ENCODE peak calls at places on chromosomes 7 and 10, in nine cellular contexts. E is fibroblast of mammary gland, C is HCT116, Y is WERI-Rb-1, Z is A673, L is suprapubic skin, I is BJ, U is astrocyte of the spinal cord, X is uterus. O is an unnamed sample.

GRCh38 chr10:366186-366585 is 230.9 kb downstream of the ZMYND11 start:
- DNase-seq in E (no peak), C (no peak), Y (no peak), Z (no peak), L (no peak), I (no peak), U (no peak), X (no peak), O (no peak)

GRCh38 chr10:3892440-3893101 is 107.6 kb upstream of the KLF6 start:
- DNase-seq in E (no peak), C (no peak), Y (no peak), Z (no peak), L (no peak), I (no peak), U (no peak), X (no peak), O (no peak)

GRCh38 chr10:80163741-80164341 is 31.3 kb downstream of the PLAC9 start:
- DNase-seq in E (peak), C (no peak), Y (no peak), Z (no peak), L (no peak), I (peak), U (peak), X (no peak), O (no peak)

GRCh38 chr7:52143219-52143618 is 826.6 kb upstream of the COBL start:
- DNase-seq in E (no peak), C (no peak), Y (no peak), Z (no peak), L (no peak), I (no peak), U (no peak), X (no peak), O (no peak)

GRCh38 chr7:36546331-36546730 is 156.7 kb downstream of the ANLN start:
- DNase-seq in E (no peak), C (no peak), Y (no peak), Z (no peak), L (no peak), I (no peak), U (no peak), X (no peak), O (no peak)

GRCh38 chr10:44378626-44379025 is 6.3 kb downstream of the CXCL12 start:
- DNase-seq in E (no peak), C (no peak), Y (no peak), Z (no peak), L (no peak), I (no peak), U (no peak), X (no peak), O (no peak)

GRCh38 chr10:76035010-76035727 is 603.7 kb downstream of the LRMDA start:
- DNase-seq in E (no peak), C (no peak), Y (no peak), Z (no peak), L (no peak), I (no peak), U (no peak), X (no peak), O (no peak)

GRCh38 chr10:32050145-32050544 is 6.1 kb downstream of the KIF5B start:
- DNase-seq in E (no peak), C (no peak), Y (no peak), Z (no peak), L (no peak), I (no peak), U (no peak), X (no peak), O (no peak)

GRCh38 chr10:90769946-90770841 is 87.6 kb downstream of the HTR7 start:
- DNase-seq in E (no peak), C (no peak), Y (no peak), Z (no peak), L (no peak), I (no peak), U (no peak), X (no peak), O (no peak)

GRCh38 chr10:4243651-4244050 is 458.6 kb upstream of the KLF6 start:
- DNase-seq in E (peak), C (peak), Y (no peak), Z (peak), L (no peak), I (peak), U (peak), X (no peak), O (peak)

GRCh38 chr7:143503261-143503660 is 25.6 kb downstream of the TAS2R41 start:
- DNase-seq in E (no peak), C (no peak), Y (no peak), Z (peak), L (no peak), I (no peak), U (no peak), X (no peak), O (no peak)

GRCh38 chr7:139548302-139549028 is 25.0 kb downstream of the CLEC2L start:
- DNase-seq in E (no peak), C (no peak), Y (no peak), Z (no peak), L (peak), I (no peak), U (no peak), X (no peak), O (no peak)

GRCh38 chr10:72730462-72730861 is 38.5 kb downstream of the MCU start:
- DNase-seq in E (peak), C (no peak), Y (no peak), Z (no peak), L (no peak), I (peak), U (no peak), X (no peak), O (no peak)

GRCh38 chr7:26583094-26583493 is 281.3 kb downstream of the SKAP2 start:
- DNase-seq in E (no peak), C (no peak), Y (no peak), Z (no peak), L (no peak), I (no peak), U (no peak), X (no peak), O (no peak)

GRCh38 chr10:24722676-24723385 is 856 bp downstream of the ARHGAP21 start:
- DNase-seq in E (peak), C (no peak), Y (peak), Z (peak), L (no peak), I (no peak), U (peak), X (peak), O (no peak)

GRCh38 chr10:71039551-71039950 is 151.2 kb upstream of the PCBD1 start:
- DNase-seq in E (no peak), C (no peak), Y (no peak), Z (no peak), L (no peak), I (no peak), U (no peak), X (no peak), O (no peak)

GRCh38 chr10:77887631-77888355 is 38.8 kb downstream of the DLG5 start:
- DNase-seq in E (no peak), C (no peak), Y (no peak), Z (peak), L (no peak), I (no peak), U (no peak), X (no peak), O (no peak)

GRCh38 chr7:158321056-158321700 is 266.4 kb downstream of the PTPRN2 start:
- DNase-seq in E (no peak), C (no peak), Y (no peak), Z (no peak), L (no peak), I (no peak), U (no peak), X (no peak), O (no peak)

GRCh38 chr7:155190608-155191536 is 106.8 kb upstream of the INSIG1 start:
- DNase-seq in E (no peak), C (no peak), Y (peak), Z (peak), L (no peak), I (no peak), U (no peak), X (peak), O (no peak)

GRCh38 chr7:637826-638225 is 88.7 kb upstream of the DNAAF5 start:
- DNase-seq in E (no peak), C (no peak), Y (no peak), Z (no peak), L (no peak), I (no peak), U (no peak), X (no peak), O (no peak)

GRCh38 chr7:25216837-25217236 is 11.4 kb downstream of the NPVF start:
- DNase-seq in E (peak), C (peak), Y (no peak), Z (peak), L (no peak), I (peak), U (peak), X (no peak), O (peak)

GRCh38 chr7:36633377-36633776 is 90.9 kb downstream of the AOAH start:
- DNase-seq in E (no peak), C (no peak), Y (no peak), Z (no peak), L (no peak), I (no peak), U (no peak), X (no peak), O (no peak)

GRCh38 chr7:155897758-155898386 is 85.6 kb upstream of the SHH start:
- DNase-seq in E (no peak), C (no peak), Y (no peak), Z (no peak), L (peak), I (no peak), U (no peak), X (no peak), O (no peak)

GRCh38 chr7:121027761-121028681 is 39.5 kb downstream of the CPED1 start:
- DNase-seq in E (peak), C (no peak), Y (no peak), Z (no peak), L (no peak), I (no peak), U (no peak), X (no peak), O (no peak)

GRCh38 chr10:22321156-22321711 is 335 bp downstream of the BMI1 start:
- DNase-seq in E (peak), C (no peak), Y (peak), Z (peak), L (peak), I (no peak), U (peak), X (peak), O (no peak)

GRCh38 chr7:7595451-7595850 is 28.8 kb downstream of the MIOS start:
- DNase-seq in E (peak), C (peak), Y (no peak), Z (peak), L (no peak), I (no peak), U (peak), X (no peak), O (peak)

GRCh38 chr10:22252286-22252800 is 34.5 kb upstream of the EBLN1 start:
- DNase-seq in E (peak), C (no peak), Y (peak), Z (peak), L (no peak), I (no peak), U (peak), X (peak), O (no peak)

GRCh38 chr10:68330852-68331454 is 911 bp upstream of the HNRNPH3 start:
- DNase-seq in E (peak), C (no peak), Y (no peak), Z (no peak), L (no peak), I (no peak), U (no peak), X (peak), O (no peak)

GRCh38 chr7:6271091-6271658 is 1.2 kb downstream of the CYTH3 start:
- DNase-seq in E (peak), C (no peak), Y (no peak), Z (peak), L (no peak), I (no peak), U (peak), X (peak), O (no peak)

GRCh38 chr7:1815051-1815481 is 145.0 kb downstream of the ELFN1 start:
- DNase-seq in E (no peak), C (no peak), Y (peak), Z (no peak), L (no peak), I (no peak), U (no peak), X (no peak), O (no peak)

GRCh38 chr7:54394877-54395276 is 147.3 kb upstream of the VSTM2A start:
- DNase-seq in E (no peak), C (no peak), Y (no peak), Z (peak), L (no peak), I (no peak), U (no peak), X (no peak), O (no peak)

GRCh38 chr10:99658622-99659030 is 683 bp upstream of the ENTPD7 start:
- DNase-seq in E (peak), C (peak), Y (peak), Z (peak), L (no peak), I (no peak), U (peak), X (peak), O (no peak)

GRCh38 chr7:30983914-30984247 is 20.1 kb downstream of the GHRHR start:
- DNase-seq in E (no peak), C (no peak), Y (no peak), Z (no peak), L (no peak), I (no peak), U (no peak), X (no peak), O (no peak)
- TF ChIP-seq CTCF in E (no peak), C (no peak), Y (no peak), Z (no peak), L (no peak), I (no peak), U (no peak), X (no peak), O (no peak)

DNA sequence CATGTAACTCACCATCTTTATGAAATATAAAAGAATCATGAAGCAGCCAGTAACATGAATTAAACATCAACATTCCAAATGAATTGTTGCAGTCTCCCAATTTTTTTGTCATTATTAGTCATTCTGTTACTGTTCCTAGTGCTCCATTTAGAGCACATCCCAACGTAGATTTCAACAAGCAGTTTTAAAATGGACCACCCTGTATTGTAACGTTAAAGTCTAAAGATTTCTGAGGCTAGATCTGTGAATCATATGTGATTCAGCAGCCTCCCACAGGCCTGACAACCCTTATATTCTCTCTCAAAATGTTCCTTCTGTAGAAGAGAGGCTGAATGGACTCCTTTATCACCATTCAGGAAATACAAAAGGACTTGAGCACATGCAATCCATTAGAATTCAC is 81.4 kb downstream of the CACNA2D1 start:
- DNase-seq in E (peak), C (no peak), Y (no peak), Z (no peak), L (no peak), I (peak), U (peak), X (no peak), O (peak)
- H3K4me3 ChIP-seq in E (no peak), C (no peak), Y (no peak), Z (no peak), L (no peak), I (no peak), U (no peak), X (no peak), O (no peak)

GRCh38 chr7:150895809-150896208 is 43.5 kb downstream of the AOC1 start:
- DNase-seq in E (no peak), C (no peak), Y (no peak), Z (no peak), L (no peak), I (no peak), U (no peak), X (no peak), O (no peak)
- TF ChIP-seq CTCF in E (no peak), C (no peak), Y (no peak), Z (no peak), L (no peak), I (no peak), U (no peak), X (no peak), O (no peak)

DNA sequence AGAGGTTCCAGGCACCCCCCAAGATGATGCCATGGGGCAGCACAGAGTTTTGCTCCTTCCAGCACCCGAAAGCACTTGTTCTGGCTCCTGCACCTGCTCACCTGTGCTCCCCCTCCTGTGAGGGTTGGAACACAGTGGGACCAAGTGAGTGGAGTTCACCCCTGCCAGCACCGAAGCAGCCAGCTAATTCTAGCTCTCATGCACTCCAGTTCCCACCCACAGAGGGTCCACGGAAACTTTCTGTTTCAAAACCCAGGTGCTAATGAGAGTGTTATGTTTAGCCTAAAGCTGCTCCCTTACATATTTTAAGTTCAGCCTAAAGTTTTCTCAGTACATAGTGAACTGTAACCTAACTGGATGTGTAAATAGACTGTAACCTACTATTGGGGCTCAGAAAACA is 42.6 kb upstream of the SLC35G1 start:
- DNase-seq in E (no peak), C (no peak), Y (no peak), Z (no peak), L (no peak), I (no peak), U (no peak), X (no peak), O (no peak)
- H3K4me3 ChIP-seq in E (no peak), C (no peak), Y (no peak), Z (no peak), L (no peak), I (no peak), U (no peak), X (no peak), O (no peak)

DNA sequence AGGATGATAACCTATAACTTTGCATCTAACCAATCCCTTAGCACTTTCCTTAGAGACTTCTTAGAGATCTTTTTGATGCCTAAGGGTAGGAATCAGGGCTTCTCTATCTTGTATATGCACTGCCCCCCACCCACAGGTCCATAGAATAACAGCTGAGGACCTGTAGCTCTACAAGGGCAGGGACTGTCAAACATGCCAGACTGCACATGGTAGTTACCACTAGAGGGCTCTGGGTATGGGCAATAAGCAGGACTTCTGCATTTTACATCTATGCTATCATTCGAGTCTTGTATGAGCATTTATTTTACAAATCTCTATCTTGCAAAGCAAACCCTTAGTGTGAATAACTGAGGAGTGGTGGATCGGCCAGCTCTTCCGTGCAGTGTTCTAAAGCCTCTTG is 219.1 kb downstream of the WDR11 start:
- DNase-seq in E (no peak), C (peak), Y (peak), Z (no peak), L (no peak), I (no peak), U (no peak), X (no peak), O (no peak)
- TF ChIP-seq CTCF in E (no peak), C (peak), Y (peak), Z (peak), L (no peak), I (no peak), U (no peak), X (no peak), O (no peak)

GRCh38 chr10:101215397-101216206 is 13.7 kb downstream of the LBX1 start:
- DNase-seq in E (no peak), C (no peak), Y (no peak), Z (no peak), L (no peak), I (no peak), U (no peak), X (no peak), O (no peak)
- H3K4me3 ChIP-seq in E (no peak), C (no peak), Y (peak), Z (peak), L (no peak), I (no peak), U (no peak), X (no peak), O (no peak)

GRCh38 chr7:41705109-41705871 is 2.4 kb upstream of the INHBA start:
- DNase-seq in E (peak), C (no peak), Y (peak), Z (peak), L (no peak), I (peak), U (peak), X (peak), O (peak)
- TF ChIP-seq CTCF in E (peak), C (peak), Y (peak), Z (peak), L (peak), I (peak), U (peak), X (peak), O (peak)